ENCODE peak calls at places on chromosomes 6 and 20, in seven cellular contexts. One of them, this sample, is unnamed.

GRCh38 chr6:105459884-105460283 is 57.0 kb upstream of the PREP start:
- DNase-seq in transverse colon: no peak
- DNase-seq in SK-N-SH: no peak
- DNase-seq in AG04450: no peak
- DNase-seq in adrenal gland: no peak
- DNase-seq in tibial artery: no peak
- DNase-seq in heart left ventricle: no peak
- DNase-seq in this sample: no peak

GRCh38 chr20:45266977-45267376 is 12.6 kb upstream of the SLPI start:
- DNase-seq in adrenal gland: no peak
- DNase-seq in SK-N-SH: no peak
- DNase-seq in heart left ventricle: no peak
- DNase-seq in transverse colon: no peak
- DNase-seq in AG04450: no peak
- DNase-seq in tibial artery: no peak
- DNase-seq in this sample: no peak

GRCh38 chr20:10715035-10715434 is 41.2 kb upstream of the JAG1 start:
- DNase-seq in AG04450: peak; percentile 58
- DNase-seq in tibial artery: no peak
- DNase-seq in SK-N-SH: no peak
- DNase-seq in transverse colon: no peak
- DNase-seq in heart left ventricle: no peak
- DNase-seq in adrenal gland: no peak
- DNase-seq in this sample: no peak

GRCh38 chr20:61525781-61526431 is 273.8 kb downstream of the CDH4 start:
- DNase-seq in AG04450: peak; percentile 30
- DNase-seq in tibial artery: no peak
- DNase-seq in transverse colon: no peak
- DNase-seq in adrenal gland: no peak
- DNase-seq in heart left ventricle: no peak
- DNase-seq in SK-N-SH: no peak
- DNase-seq in this sample: no peak

GRCh38 chr6:144745434-144745833 is 460.3 kb downstream of the UTRN start:
- DNase-seq in tibial artery: no peak
- DNase-seq in AG04450: no peak
- DNase-seq in heart left ventricle: no peak
- DNase-seq in transverse colon: no peak
- DNase-seq in adrenal gland: no peak
- DNase-seq in SK-N-SH: no peak
- DNase-seq in this sample: no peak

GRCh38 chr6:23145801-23146200 is 576.4 kb downstream of the HDGFL1 start:
- DNase-seq in adrenal gland: no peak
- DNase-seq in AG04450: peak; percentile 1
- DNase-seq in heart left ventricle: no peak
- DNase-seq in tibial artery: no peak
- DNase-seq in transverse colon: no peak
- DNase-seq in SK-N-SH: peak; percentile 26
- DNase-seq in this sample: no peak

GRCh38 chr20:49768204-49769124 is 44.2 kb upstream of the SLC9A8 start:
- DNase-seq in heart left ventricle: peak; percentile 34
- DNase-seq in AG04450: peak; percentile 38
- DNase-seq in tibial artery: peak; percentile 70
- DNase-seq in adrenal gland: peak; percentile 94
- DNase-seq in transverse colon: peak; percentile 56
- DNase-seq in SK-N-SH: no peak
- DNase-seq in this sample: peak; percentile 55

GRCh38 chr6:149895702-149896310 is 2.1 kb downstream of the RAET1E start:
- DNase-seq in heart left ventricle: peak; percentile 51
- DNase-seq in adrenal gland: peak; percentile 74
- DNase-seq in tibial artery: peak; percentile 67
- DNase-seq in AG04450: no peak
- DNase-seq in SK-N-SH: peak; percentile 44
- DNase-seq in transverse colon: no peak
- DNase-seq in this sample: no peak

GRCh38 chr20:571754-572331 is 28.3 kb upstream of the CSNK2A1 start:
- DNase-seq in adrenal gland: peak; percentile 61
- DNase-seq in tibial artery: no peak
- DNase-seq in transverse colon: peak; percentile 67
- DNase-seq in AG04450: no peak
- DNase-seq in SK-N-SH: peak; percentile 53
- DNase-seq in heart left ventricle: peak; percentile 88
- DNase-seq in this sample: peak; percentile 50

GRCh38 chr6:40456390-40457013 is 130.7 kb downstream of the LRFN2 start:
- DNase-seq in AG04450: no peak
- DNase-seq in tibial artery: no peak
- DNase-seq in SK-N-SH: no peak
- DNase-seq in transverse colon: no peak
- DNase-seq in heart left ventricle: no peak
- DNase-seq in adrenal gland: no peak
- DNase-seq in this sample: no peak
- H3K27ac ChIP-seq in AG04450: no peak overlapping the region
- H3K27ac ChIP-seq in tibial artery: no peak overlapping the region
- H3K27ac ChIP-seq in SK-N-SH: no peak overlapping the region
- H3K27ac ChIP-seq in transverse colon: no peak overlapping the region
- H3K27ac ChIP-seq in heart left ventricle: no peak overlapping the region
- H3K27ac ChIP-seq in adrenal gland: no peak overlapping the region
- H3K27ac ChIP-seq in this sample: no peak overlapping the region

DNA sequence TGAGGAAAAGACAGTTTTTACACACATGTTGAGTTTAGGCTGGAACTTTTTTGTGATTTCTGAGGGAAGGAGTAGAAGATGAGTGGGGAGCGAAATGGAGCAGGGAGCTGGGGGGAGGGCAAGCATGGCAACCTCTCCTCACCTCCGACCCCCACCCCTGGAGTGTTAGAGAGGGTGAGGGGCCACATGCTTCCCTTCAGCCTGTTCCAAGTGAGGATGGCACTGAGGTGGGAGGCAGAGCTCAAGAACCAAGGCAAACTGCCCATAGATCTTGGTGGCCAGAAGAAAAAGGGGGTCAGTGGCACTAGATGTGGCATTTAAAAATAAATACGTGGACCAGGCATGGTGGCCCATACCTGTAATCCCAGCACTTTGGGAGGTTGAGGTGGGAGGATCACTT is 4.8 kb downstream of the TTBK1 start:
- DNase-seq in transverse colon: no peak
- DNase-seq in tibial artery: no peak
- DNase-seq in heart left ventricle: no peak
- DNase-seq in adrenal gland: no peak
- DNase-seq in SK-N-SH: no peak
- DNase-seq in AG04450: no peak
- DNase-seq in this sample: no peak
- H3K4me3 ChIP-seq in transverse colon: no peak overlapping the region
- H3K4me3 ChIP-seq in tibial artery: no peak overlapping the region
- H3K4me3 ChIP-seq in heart left ventricle: no peak overlapping the region
- H3K4me3 ChIP-seq in adrenal gland: no peak overlapping the region
- H3K4me3 ChIP-seq in SK-N-SH: no peak overlapping the region
- H3K4me3 ChIP-seq in AG04450: no peak overlapping the region
- H3K4me3 ChIP-seq in this sample: no peak overlapping the region

DNA sequence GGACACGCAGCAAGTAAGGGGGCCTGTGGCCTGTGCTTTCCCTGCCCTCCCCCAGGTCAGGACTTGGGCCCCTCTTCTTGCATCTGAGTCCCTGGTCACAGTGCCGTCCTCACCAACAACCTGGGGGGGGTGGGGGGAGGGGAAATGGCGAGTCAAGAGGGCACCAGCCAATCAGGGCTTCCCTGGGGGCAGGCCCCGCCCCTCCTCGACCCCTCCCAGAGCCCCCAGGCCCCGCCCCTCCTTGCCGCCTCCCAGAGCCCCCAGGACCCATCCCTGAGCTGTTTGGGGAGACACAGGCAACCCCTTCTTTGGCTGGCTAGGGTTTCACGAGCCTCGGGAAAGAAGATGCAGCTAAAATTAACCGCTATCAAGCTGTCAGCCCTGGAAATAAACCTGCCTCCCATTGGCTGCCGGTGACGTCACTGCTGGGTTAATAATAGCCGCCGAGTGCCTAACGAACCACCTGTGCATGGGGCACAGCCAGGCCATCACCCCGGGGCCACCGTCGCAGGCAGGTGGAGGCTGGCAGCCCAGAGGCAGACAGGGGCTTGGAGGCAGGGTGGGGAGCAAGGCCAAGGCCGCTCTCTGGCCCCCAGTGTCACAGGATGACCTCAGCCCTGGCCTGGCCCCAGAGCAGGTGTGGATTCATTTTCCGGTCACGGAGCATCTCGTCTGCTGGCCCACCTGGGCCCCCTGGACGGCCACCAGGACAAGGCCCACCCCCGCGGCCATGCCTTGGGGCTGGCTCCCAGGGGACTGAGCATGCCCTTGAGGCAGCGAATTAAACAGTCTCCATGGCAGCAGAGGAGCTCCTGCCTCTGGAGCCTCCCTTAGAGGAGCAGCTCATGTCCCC is 3.2 kb upstream of the EEF1A2 start:
- DNase-seq in transverse colon: no peak
- DNase-seq in SK-N-SH: peak; percentile 94
- DNase-seq in adrenal gland: peak; percentile 32
- DNase-seq in tibial artery: no peak
- DNase-seq in heart left ventricle: peak; percentile 85
- DNase-seq in AG04450: no peak
- DNase-seq in this sample: no peak
- H3K27ac ChIP-seq in transverse colon: no peak overlapping the region
- H3K27ac ChIP-seq in SK-N-SH: peak overlapping the region; percentile 92
- H3K27ac ChIP-seq in adrenal gland: no peak overlapping the region
- H3K27ac ChIP-seq in tibial artery: no peak overlapping the region
- H3K27ac ChIP-seq in heart left ventricle: peak overlapping the region; percentile 30
- H3K27ac ChIP-seq in AG04450: no peak overlapping the region
- H3K27ac ChIP-seq in this sample: no peak overlapping the region

GRCh38 chr20:50968289-50968688 is 9.7 kb downstream of the MOCS3 start:
- DNase-seq in tibial artery: no peak
- DNase-seq in SK-N-SH: no peak
- DNase-seq in transverse colon: no peak
- DNase-seq in adrenal gland: no peak
- DNase-seq in heart left ventricle: no peak
- DNase-seq in AG04450: no peak
- DNase-seq in this sample: no peak

GRCh38 chr20:50969416-50969815 is 10.8 kb downstream of the MOCS3 start:
- DNase-seq in AG04450: no peak
- DNase-seq in transverse colon: no peak
- DNase-seq in SK-N-SH: no peak
- DNase-seq in tibial artery: no peak
- DNase-seq in adrenal gland: no peak
- DNase-seq in heart left ventricle: no peak
- DNase-seq in this sample: no peak

GRCh38 chr20:50969912-50970311 is 11.3 kb downstream of the MOCS3 start:
- DNase-seq in heart left ventricle: no peak
- DNase-seq in transverse colon: no peak
- DNase-seq in tibial artery: no peak
- DNase-seq in adrenal gland: no peak
- DNase-seq in AG04450: no peak
- DNase-seq in SK-N-SH: no peak
- DNase-seq in this sample: no peak

DNA sequence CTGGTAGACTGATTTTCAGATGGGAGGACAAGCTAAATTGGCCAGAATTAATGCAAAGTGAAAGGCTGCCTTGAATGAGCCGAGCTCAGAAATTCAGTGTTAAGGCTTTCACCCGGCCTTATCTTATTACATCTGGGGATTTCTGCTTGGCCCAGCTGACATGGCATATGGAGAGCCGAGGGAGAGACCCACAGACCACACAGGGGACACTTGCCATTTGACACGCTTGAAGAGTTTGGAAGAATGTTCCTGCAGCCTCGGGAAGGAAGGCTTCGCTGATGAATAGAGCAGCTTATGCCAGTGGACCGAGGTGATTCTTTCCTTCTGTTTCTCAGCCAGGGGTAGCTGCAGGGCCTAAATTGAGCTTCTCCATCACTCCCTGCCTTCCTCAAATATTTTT is 9.0 kb downstream of the MOCS3 start:
- DNase-seq in transverse colon: no peak
- DNase-seq in AG04450: no peak
- DNase-seq in adrenal gland: no peak
- DNase-seq in SK-N-SH: no peak
- DNase-seq in tibial artery: no peak
- DNase-seq in heart left ventricle: no peak
- DNase-seq in this sample: no peak
- H3K4me3 ChIP-seq in transverse colon: no peak overlapping the region
- H3K4me3 ChIP-seq in AG04450: no peak overlapping the region
- H3K4me3 ChIP-seq in adrenal gland: no peak overlapping the region
- H3K4me3 ChIP-seq in SK-N-SH: no peak overlapping the region
- H3K4me3 ChIP-seq in tibial artery: no peak overlapping the region
- H3K4me3 ChIP-seq in heart left ventricle: no peak overlapping the region
- H3K4me3 ChIP-seq in this sample: no peak overlapping the region

GRCh38 chr6:6688951-6689350 is 100.4 kb downstream of the LY86 start:
- DNase-seq in adrenal gland: no peak
- DNase-seq in SK-N-SH: no peak
- DNase-seq in tibial artery: no peak
- DNase-seq in transverse colon: no peak
- DNase-seq in heart left ventricle: no peak
- DNase-seq in AG04450: no peak
- DNase-seq in this sample: no peak

GRCh38 chr6:6685249-6685667 is 96.7 kb downstream of the LY86 start:
- DNase-seq in AG04450: no peak
- DNase-seq in adrenal gland: no peak
- DNase-seq in tibial artery: no peak
- DNase-seq in SK-N-SH: no peak
- DNase-seq in heart left ventricle: no peak
- DNase-seq in transverse colon: no peak
- DNase-seq in this sample: no peak

GRCh38 chr6:6686176-6686575 is 97.7 kb downstream of the LY86 start:
- DNase-seq in heart left ventricle: no peak
- DNase-seq in tibial artery: no peak
- DNase-seq in AG04450: no peak
- DNase-seq in transverse colon: no peak
- DNase-seq in SK-N-SH: no peak
- DNase-seq in adrenal gland: no peak
- DNase-seq in this sample: no peak

GRCh38 chr6:6688283-6688682 is 99.8 kb downstream of the LY86 start:
- DNase-seq in AG04450: no peak
- DNase-seq in tibial artery: no peak
- DNase-seq in heart left ventricle: no peak
- DNase-seq in adrenal gland: no peak
- DNase-seq in SK-N-SH: no peak
- DNase-seq in transverse colon: no peak
- DNase-seq in this sample: no peak

DNA sequence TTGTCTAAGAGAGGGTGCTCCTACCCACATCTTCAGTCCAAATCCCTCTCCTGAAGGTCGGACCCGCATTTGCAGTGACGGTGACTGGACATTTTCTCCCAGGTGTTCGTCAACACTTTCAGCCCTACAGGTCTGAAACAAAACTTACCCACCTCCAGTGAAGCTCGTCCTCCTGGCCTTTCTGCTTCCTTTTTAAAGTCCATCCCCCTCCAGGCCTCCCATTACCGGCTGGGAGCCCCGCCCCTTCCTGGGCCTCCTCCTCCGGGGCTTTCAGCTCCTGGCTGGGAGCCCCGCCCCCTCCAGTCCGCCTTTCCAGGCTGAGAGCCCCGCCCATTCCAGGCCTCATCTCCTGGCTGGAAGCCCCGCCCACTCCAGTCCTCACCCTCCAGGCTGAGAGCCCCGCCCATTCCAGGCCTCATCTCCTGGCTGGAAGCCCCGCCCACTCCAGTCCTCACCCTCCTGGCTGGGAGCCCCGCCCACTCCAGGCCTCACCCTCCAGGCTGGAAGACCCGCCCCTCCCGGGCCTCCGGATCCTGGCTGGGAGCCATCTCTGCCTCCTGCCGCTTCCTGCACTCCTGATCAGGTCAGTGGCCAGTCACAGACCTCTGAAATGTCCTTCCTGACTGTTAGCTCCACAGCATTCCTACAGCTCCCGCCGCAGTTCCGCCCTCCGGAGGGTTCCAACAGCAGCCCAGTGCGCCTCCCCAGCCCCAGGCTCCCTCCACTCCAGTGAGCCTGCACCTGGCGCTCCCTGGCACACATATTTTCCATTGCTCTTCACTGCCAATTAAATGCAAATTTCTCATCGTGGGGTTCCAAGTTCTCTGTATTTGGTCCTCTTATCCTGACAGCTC is 98.5 kb downstream of the LY86 start:
- DNase-seq in SK-N-SH: peak; percentile 89
- DNase-seq in heart left ventricle: peak; percentile 94
- DNase-seq in transverse colon: peak; percentile 97
- DNase-seq in tibial artery: peak; percentile 83
- DNase-seq in adrenal gland: peak; percentile 99
- DNase-seq in AG04450: no peak
- DNase-seq in this sample: peak; percentile 92
- H3K27ac ChIP-seq in SK-N-SH: no peak overlapping the region
- H3K27ac ChIP-seq in heart left ventricle: peak overlapping the region; percentile 48
- H3K27ac ChIP-seq in transverse colon: peak overlapping the region; percentile 91
- H3K27ac ChIP-seq in tibial artery: no peak overlapping the region
- H3K27ac ChIP-seq in adrenal gland: peak overlapping the region; percentile 84
- H3K27ac ChIP-seq in AG04450: no peak overlapping the region
- H3K27ac ChIP-seq in this sample: no peak overlapping the region

This sample was measured in ovary.